ENCODE peak calls at places on chromosomes 1 and 21, in nine cellular contexts. F is colonic mucosa; I is GM23248; O is CD4-positive, alpha-beta memory T cell; S is AG04450; W is heart right ventricle; J is astrocyte; G is GM12878; D is aorta. B is an unnamed sample.

GRCh38 chr1:5771788-5772187 is 220.4 kb downstream of the NPHP4 start:
- DNase-seq in G (no peak), I (no peak), F (no peak), D (no peak), W (no peak), J (no peak), S (no peak), O (no peak), B (no peak)

GRCh38 chr1:198713081-198713480 is 74.2 kb downstream of the PTPRC start:
- DNase-seq in S (peak), G (no peak), I (peak), O (no peak), F (no peak), D (no peak), J (peak), W (no peak), B (no peak)

GRCh38 chr1:80468356-80468755 is 1332.4 kb upstream of the ADGRL2 start:
- DNase-seq in W (no peak), I (peak), D (no peak), G (no peak), J (no peak), O (no peak), S (no peak), F (no peak), B (no peak)

GRCh38 chr1:226324479-226324878 is 15.5 kb upstream of the LIN9 start:
- DNase-seq in G (no peak), W (no peak), F (no peak), O (no peak), S (no peak), D (no peak), J (no peak), I (no peak), B (no peak)

GRCh38 chr1:35971601-35972000 is 40.7 kb downstream of the AGO3 start:
- DNase-seq in G (no peak), O (no peak), I (no peak), S (no peak), D (no peak), W (no peak), F (no peak), J (no peak), B (no peak)

GRCh38 chr1:17538428-17539130 is 919 bp upstream of the ARHGEF10L start:
- DNase-seq in G (no peak), O (no peak), F (peak), I (peak), D (peak), S (no peak), J (no peak), W (no peak), B (no peak)

GRCh38 chr1:20980051-20980450 is 192.9 kb upstream of the HP1BP3 start:
- DNase-seq in J (no peak), O (no peak), W (no peak), F (no peak), I (no peak), D (no peak), S (peak), G (no peak), B (no peak)

GRCh38 chr1:214471458-214471857 is 79.9 kb downstream of the PTPN14 start:
- DNase-seq in D (no peak), I (peak), W (no peak), J (no peak), S (no peak), O (no peak), G (no peak), F (no peak), B (no peak)

GRCh38 chr1:13813398-13814012 is 113.5 kb downstream of the PRDM2 start:
- DNase-seq in O (peak), W (peak), D (no peak), I (peak), J (no peak), G (no peak), S (no peak), F (no peak), B (no peak)

GRCh38 chr1:216045400-216045799 is 377.8 kb downstream of the USH2A start:
- DNase-seq in D (no peak), I (peak), W (no peak), G (no peak), S (peak), O (no peak), J (peak), F (no peak), B (no peak)

GRCh38 chr1:94922756-94923465 is 4.0 kb downstream of the CNN3 start:
- DNase-seq in O (no peak), F (no peak), S (no peak), W (no peak), J (peak), D (no peak), I (peak), G (no peak), B (no peak)

GRCh38 chr1:227037121-227037520 is 97.0 kb downstream of the COQ8A start:
- DNase-seq in W (no peak), J (no peak), I (no peak), F (no peak), S (no peak), O (no peak), G (no peak), D (no peak), B (no peak)

GRCh38 chr1:33434363-33434750 is 3.5 kb upstream of the PHC2 start:
- DNase-seq in D (no peak), G (no peak), W (no peak), I (no peak), S (no peak), J (no peak), O (no peak), F (no peak), B (no peak)

GRCh38 chr21:43340491-43341348 is 86.2 kb downstream of the SIK1 start:
- DNase-seq in F (no peak), J (peak), I (peak), S (peak), O (no peak), G (no peak), D (no peak), W (no peak), B (peak)

GRCh38 chr1:59061876-59062275 is 235.0 kb upstream of the FGGY start:
- DNase-seq in I (peak), W (peak), J (peak), O (no peak), F (peak), D (peak), G (no peak), S (peak), B (no peak)

GRCh38 chr1:162502928-162503327 is 5.3 kb downstream of the UHMK1 start:
- DNase-seq in G (no peak), I (peak), S (peak), W (no peak), J (peak), D (no peak), O (no peak), F (no peak), B (no peak)

GRCh38 chr1:89354210-89354609 is 9.6 kb upstream of the GBP6 start:
- DNase-seq in I (no peak), F (no peak), O (no peak), W (no peak), D (no peak), S (no peak), J (no peak), G (no peak), B (no peak)

GRCh38 chr1:151047591-151047924 is at the start of gene C1orf56:
- DNase-seq in D (peak), W (peak), S (no peak), F (peak), O (peak), J (peak), I (peak), G (no peak), B (no peak)
- H3K27ac ChIP-seq in D (no peak), W (peak), S (peak), F (peak), O (peak), J (peak), I (peak), G (peak), B (peak)

GRCh38 chr1:53061859-53062714 is at the start of gene PODN:
- DNase-seq in O (no peak), F (no peak), G (no peak), I (peak), S (no peak), J (no peak), D (peak), W (peak), B (no peak)

GRCh38 chr1:53063744-53064515 is 1.9 kb downstream of the PODN start:
- DNase-seq in W (no peak), D (no peak), S (no peak), I (no peak), G (no peak), O (no peak), F (no peak), J (no peak), B (no peak)

GRCh38 chr1:53061123-53061858 is 722 bp upstream of the PODN start:
- DNase-seq in S (no peak), G (no peak), D (peak), O (no peak), J (no peak), F (no peak), W (peak), I (peak), B (no peak)

GRCh38 chr1:53060580-53060979 is 1.4 kb upstream of the PODN start:
- DNase-seq in F (no peak), G (no peak), I (peak), O (no peak), D (peak), W (no peak), J (peak), S (peak), B (no peak)

DNA sequence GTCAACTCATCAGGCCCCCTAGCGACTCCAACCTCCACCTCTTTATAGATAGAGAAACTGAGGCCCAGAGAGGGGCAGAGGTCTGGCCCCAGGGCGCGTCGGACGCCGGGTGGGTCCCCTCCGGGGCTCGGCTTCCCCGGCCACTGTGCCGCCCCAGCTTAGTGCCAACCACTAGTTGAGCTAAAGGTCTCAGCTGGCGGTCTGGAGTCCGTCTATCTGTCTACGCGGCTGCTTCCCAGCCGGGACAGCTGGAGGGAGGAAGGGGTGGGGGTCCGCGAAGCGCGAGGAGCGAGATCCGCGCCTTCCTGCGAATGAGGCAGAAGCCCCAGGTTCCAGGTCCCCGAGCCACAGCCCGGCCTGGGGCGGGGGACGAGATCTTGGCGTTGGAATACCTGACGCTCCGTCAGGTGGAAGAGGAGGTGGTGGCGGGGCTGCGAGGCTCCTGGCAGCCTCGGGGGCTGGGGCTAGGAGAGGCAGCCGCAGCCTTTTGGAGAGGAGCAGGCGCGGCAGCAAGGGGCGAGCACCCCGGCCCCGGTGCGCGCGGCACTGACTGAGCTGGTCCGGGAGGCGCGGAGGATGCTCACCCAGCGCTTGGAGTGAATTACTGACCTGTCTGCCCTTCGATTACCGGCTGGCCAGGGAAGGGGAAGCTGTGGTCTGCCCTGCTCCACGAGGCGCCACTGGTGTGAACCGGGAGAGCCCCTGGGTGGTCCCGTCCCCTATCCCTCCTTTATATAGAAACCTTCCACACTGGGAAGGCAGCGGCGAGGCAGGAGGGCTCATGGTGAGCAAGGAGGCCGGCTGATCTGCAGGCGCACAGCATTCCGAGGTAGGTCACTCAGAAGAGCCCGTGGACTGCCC is 948 bp downstream of the PODN start:
- DNase-seq in D (peak), F (no peak), S (no peak), W (peak), G (no peak), I (peak), O (no peak), J (no peak), B (no peak)
- H3K27ac ChIP-seq in D (no peak), F (no peak), S (no peak), W (peak), G (no peak), I (no peak), O (no peak), J (no peak), B (no peak)

GRCh38 chr1:205373022-205373421 is 16.3 kb upstream of the KLHDC8A start:
- DNase-seq in J (no peak), F (no peak), D (no peak), I (peak), O (no peak), S (no peak), G (no peak), W (no peak), B (no peak)
- H3K27ac ChIP-seq in J (peak), F (no peak), D (peak), I (no peak), O (no peak), S (no peak), G (no peak), W (no peak), B (no peak)

GRCh38 chr1:54577612-54578011 is 29.6 kb downstream of the ACOT11 start:
- DNase-seq in G (no peak), F (peak), I (no peak), J (peak), S (peak), W (peak), O (no peak), D (peak), B (peak)
- H3K27ac ChIP-seq in G (no peak), F (no peak), I (no peak), J (no peak), S (no peak), W (peak), O (no peak), D (no peak), B (no peak)

GRCh38 chr1:230074762-230075161 is 7.7 kb downstream of the GALNT2 start:
- DNase-seq in I (no peak), D (no peak), F (no peak), O (no peak), G (no peak), W (no peak), S (no peak), J (no peak), B (no peak)

GRCh38 chr1:230072866-230073265 is 5.8 kb downstream of the GALNT2 start:
- DNase-seq in F (no peak), D (no peak), J (no peak), W (no peak), O (no peak), I (no peak), G (no peak), S (no peak), B (no peak)

GRCh38 chr1:230073371-230074035 is 6.5 kb downstream of the GALNT2 start:
- DNase-seq in W (no peak), D (no peak), J (peak), G (no peak), F (no peak), O (no peak), S (peak), I (peak), B (peak)

GRCh38 chr1:230072296-230072695 is 5.3 kb downstream of the GALNT2 start:
- DNase-seq in S (no peak), F (no peak), J (no peak), I (no peak), G (no peak), D (no peak), O (no peak), W (no peak), B (no peak)

GRCh38 chr1:230074270-230074669 is 7.2 kb downstream of the GALNT2 start:
- DNase-seq in D (no peak), I (no peak), J (no peak), W (no peak), G (no peak), F (no peak), S (no peak), O (no peak), B (no peak)
- H3K27ac ChIP-seq in D (no peak), I (peak), J (peak), W (no peak), G (no peak), F (no peak), S (no peak), O (no peak), B (peak)

GRCh38 chr1:60865146-60865545 is 217.2 kb upstream of the NFIA start:
- DNase-seq in F (no peak), I (no peak), S (no peak), J (no peak), O (no peak), D (no peak), W (no peak), G (no peak), B (no peak)
- H3K27ac ChIP-seq in F (no peak), I (no peak), S (no peak), J (no peak), O (no peak), D (no peak), W (no peak), G (no peak), B (no peak)

B was measured in PC-9.